ENCODE peak calls at places on chromosome 14, in five cellular contexts. R is NCI-H1105 treated with DMSO at 0.1 percent for 48 hours, Z is cardiac fibroblast, J is M059J, B is fibroblast of the aortic adventitia. H is an unnamed sample.

GRCh38 chr14:37232907-37233481 is 35.3 kb downstream of the MIPOL1 start:
- DNase-seq in B (peak; percentile 69), J (peak; percentile 27), Z (peak; percentile 78), R (peak; percentile 69), H (peak; percentile 27)

GRCh38 chr14:88682495-88683114 is 110.1 kb downstream of the EML5 start:
- DNase-seq in Z (no peak), J (no peak), B (no peak), R (no peak), H (no peak)

GRCh38 chr14:22510527-22511110 is 78.4 kb downstream of the DAD1 start:
- DNase-seq in B (peak; percentile 47), Z (peak; percentile 16), J (peak; percentile 9), R (no peak), H (peak; percentile 86)

GRCh38 chr14:40983604-40984003 is 623.1 kb upstream of the LRFN5 start:
- DNase-seq in R (no peak), B (peak; percentile 23), J (no peak), Z (peak; percentile 7), H (peak; percentile 28)

GRCh38 chr14:23055621-23056256 is 1.6 kb downstream of the CDH24 start:
- DNase-seq in R (no peak), B (no peak), Z (no peak), J (no peak), H (no peak)

GRCh38 chr14:99603471-99603933 is 505 bp downstream of the CCDC85C start:
- DNase-seq in B (peak; percentile 46), Z (peak; percentile 39), J (peak; percentile 46), R (peak; percentile 43), H (peak; percentile 41)

GRCh38 chr14:79018846-79019245 is 848.7 kb downstream of the NRXN3 start:
- DNase-seq in B (peak; percentile 54), R (no peak), J (peak; percentile 46), Z (peak; percentile 71), H (peak; percentile 83)

GRCh38 chr14:96100171-96101064 is 61.3 kb downstream of the C14orf132 start:
- DNase-seq in J (peak; percentile 72), R (peak; percentile 68), B (peak; percentile 88), Z (peak; percentile 80), H (peak; percentile 43)

GRCh38 chr14:61653507-61653906 is 41.8 kb upstream of the HIF1A start:
- DNase-seq in B (peak; percentile 82), J (peak; percentile 87), R (no peak), Z (peak; percentile 78), H (peak; percentile 62)

GRCh38 chr14:77980475-77981321 is 180.8 kb downstream of the ADCK1 start:
- DNase-seq in R (no peak), Z (no peak), J (no peak), B (no peak), H (no peak)

GRCh38 chr14:51540364-51540763 is 111.3 kb upstream of the FRMD6 start:
- DNase-seq in J (peak; percentile 70), B (peak; percentile 34), R (no peak), Z (peak; percentile 91), H (no peak)

GRCh38 chr14:104928391-104929133 is 3.9 kb downstream of the PLD4 start:
- DNase-seq in J (no peak), R (no peak), Z (no peak), B (no peak), H (no peak)

GRCh38 chr14:60637490-60638452 is 11.5 kb downstream of the SIX1 start:
- DNase-seq in Z (peak; percentile 36), R (no peak), J (no peak), B (peak; percentile 22), H (no peak)

H was measured in astrocyte.